ENCODE peak calls at places on chromosomes 16 and 17, in six cellular contexts. B is IMR-90, D is SK-N-SH, R is H1, Z is H9, X is fibroblast of lung. Y is an unnamed sample.
A peak's percentile ranks its signal among the peaks of the same experiment; 100 is the strongest.

GRCh38 chr17:17849147-17849820 is 12.5 kb upstream of the SREBF1 start:
- DNase-seq in D (no peak), B (no peak), X (peak; percentile 53), R (no peak), Z (no peak), Y (peak; percentile 40)

GRCh38 chr16:17205279-17206139 is 265.3 kb downstream of the XYLT1 start:
- DNase-seq in R (no peak), Z (peak; percentile 48), B (peak; percentile 87), X (peak; percentile 47), D (no peak), Y (peak; percentile 53)

GRCh38 chr17:19876524-19877161 is 8.9 kb upstream of the ULK2 start:
- DNase-seq in R (no peak), B (no peak), Z (no peak), D (no peak), X (no peak), Y (no peak)

GRCh38 chr16:27935076-27935475 is 128.4 kb downstream of the GSG1L start:
- DNase-seq in X (no peak), Z (no peak), B (no peak), R (no peak), D (no peak), Y (no peak)

GRCh38 chr17:29110372-29110757 is 67.4 kb downstream of the PIPOX start:
- DNase-seq in X (no peak), Z (no peak), D (no peak), R (no peak), B (no peak), Y (no peak)

GRCh38 chr16:85465328-85466307 is 147.5 kb upstream of the GSE1 start:
- DNase-seq in B (peak; percentile 76), Z (no peak), X (peak; percentile 58), D (peak; percentile 90), R (no peak), Y (peak; percentile 53)

GRCh38 chr16:84584678-84585077 is 33.2 kb downstream of the COTL1 start:
- DNase-seq in X (no peak), B (no peak), Z (no peak), R (no peak), D (no peak), Y (no peak)

GRCh38 chr17:32504166-32504990 is 17.6 kb downstream of the CDK5R1 start:
- DNase-seq in R (no peak), X (no peak), Z (no peak), B (no peak), D (no peak), Y (peak; percentile 31)

GRCh38 chr17:42249681-42250446 is 26.3 kb downstream of the STAT5B start:
- DNase-seq in X (no peak), R (no peak), B (no peak), Z (no peak), D (no peak), Y (no peak)

GRCh38 chr17:72846399-72846798 is 246.1 kb downstream of the SLC39A11 start:
- DNase-seq in D (no peak), Z (no peak), R (no peak), B (no peak), X (no peak), Y (no peak)

GRCh38 chr16:27640277-27640600 is 90.3 kb downstream of the KATNIP start:
- DNase-seq in R (peak; percentile 17), B (no peak), Z (peak; percentile 68), D (no peak), X (no peak), Y (no peak)

GRCh38 chr17:18129041-18129502 is 20.5 kb downstream of the MYO15A start:
- DNase-seq in R (no peak), Z (no peak), X (peak; percentile 72), B (peak; percentile 68), D (no peak), Y (peak; percentile 8)

GRCh38 chr17:74864866-74865395 is 5.2 kb upstream of the GRIN2C start:
- DNase-seq in X (peak; percentile 57), B (peak; percentile 57), Z (peak; percentile 86), R (no peak), D (peak; percentile 93), Y (no peak)

GRCh38 chr17:48970224-48970623 is 1.8 kb upstream of the GIP start:
- DNase-seq in D (peak; percentile 34), B (no peak), X (no peak), Z (no peak), R (no peak), Y (no peak)

GRCh38 chr17:81383504-81384421 is 11.5 kb upstream of the BAHCC1 start:
- DNase-seq in B (no peak), X (no peak), R (no peak), Z (no peak), D (no peak), Y (no peak)

GRCh38 chr17:40351185-40352043 is 13.1 kb downstream of the GJD3 start:
- DNase-seq in R (no peak), D (peak; percentile 87), Z (no peak), X (no peak), B (no peak), Y (no peak)

GRCh38 chr16:66604376-66605176 is at the start of gene CMTM3:
- DNase-seq in R (no peak), B (peak; percentile 45), X (peak; percentile 58), D (peak; percentile 98), Z (peak; percentile 86), Y (peak; percentile 27)

GRCh38 chr16:23857901-23858300 is 22.1 kb downstream of the PRKCB start:
- DNase-seq in B (no peak), Z (no peak), D (no peak), X (no peak), R (no peak), Y (no peak)

GRCh38 chr16:68444058-68444657 is 4.2 kb downstream of the SMPD3 start:
- DNase-seq in B (peak; percentile 21), R (no peak), X (peak; percentile 28), Z (peak; percentile 76), D (no peak), Y (peak; percentile 14)

GRCh38 chr17:30093463-30094147 is 23.0 kb upstream of the NSRP1 start:
- DNase-seq in B (peak; percentile 58), X (peak; percentile 61), R (no peak), D (peak; percentile 76), Z (peak; percentile 81), Y (no peak)

GRCh38 chr16:49649013-49649785 is 206.7 kb downstream of the ZNF423 start:
- DNase-seq in B (no peak), R (no peak), Z (no peak), X (peak; percentile 33), D (no peak), Y (peak; percentile 81)

GRCh38 chr17:8175795-8176196 is 384 bp downstream of the TMEM107 start:
- DNase-seq in D (no peak), Z (no peak), B (no peak), R (no peak), X (no peak), Y (no peak)

GRCh38 chr16:12626411-12626810 is 177.3 kb downstream of the CPPED1 start:
- DNase-seq in B (no peak), Z (no peak), R (no peak), D (no peak), X (no peak), Y (no peak)

GRCh38 chr16:57245472-57246113 is 534 bp downstream of the ARL2BP start:
- DNase-seq in D (peak; percentile 62), Z (no peak), B (no peak), X (peak; percentile 8), R (no peak), Y (no peak)

GRCh38 chr16:4610011-4611005 is 4.4 kb downstream of the UBALD1 start:
- DNase-seq in R (no peak), D (peak; percentile 40), B (no peak), Z (no peak), X (no peak), Y (no peak)

GRCh38 chr17:10844667-10845387 is 6.9 kb upstream of the PIRT start:
- DNase-seq in R (peak; percentile 46), Z (peak; percentile 90), X (peak; percentile 66), B (peak; percentile 53), D (peak; percentile 84), Y (peak; percentile 28)

GRCh38 chr16:50265260-50265659 is 1.1 kb upstream of the ADCY7 start:
- DNase-seq in R (no peak), B (peak; percentile 12), X (no peak), Z (no peak), D (peak; percentile 62), Y (no peak)

GRCh38 chr16:371729-372521 is 1.6 kb upstream of the MRPL28 start:
- DNase-seq in B (no peak), D (no peak), Z (no peak), R (no peak), X (no peak), Y (no peak)
- H3K4me2 ChIP-seq in B (no peak overlapping the region), D (no peak overlapping the region), Z (no peak overlapping the region), R (no peak overlapping the region), X (no peak overlapping the region), Y (no peak overlapping the region)

GRCh38 chr16:1681032-1681431 is 3.0 kb downstream of the JPT2 start:
- DNase-seq in X (no peak), Z (no peak), B (no peak), R (no peak), D (no peak), Y (no peak)
- H3K9ac ChIP-seq in X (no peak overlapping the region), Z (no peak overlapping the region), B (no peak overlapping the region), R (no peak overlapping the region), D (no peak overlapping the region), Y (peak overlapping the region; percentile 50)

DNA sequence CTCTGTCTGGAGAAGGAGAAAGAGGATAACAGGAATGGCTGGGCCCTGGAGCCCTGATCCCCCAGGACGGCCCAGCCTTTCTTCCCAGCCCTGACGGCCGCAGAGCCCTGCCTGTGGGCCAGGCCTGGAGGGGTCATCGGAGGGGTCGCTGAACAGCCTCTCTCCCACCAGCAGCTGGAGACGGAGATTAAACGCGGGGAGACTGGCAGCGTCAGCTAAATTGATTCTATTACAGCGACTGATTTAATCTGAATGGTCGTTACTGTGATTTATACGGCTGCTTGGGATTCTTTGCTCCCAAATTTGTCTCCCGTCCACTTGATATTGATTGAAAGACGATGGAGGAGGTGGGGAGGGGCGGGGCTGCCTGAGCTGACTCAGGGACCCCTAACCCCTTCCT is 7.1 kb upstream of the CDH15 start:
- DNase-seq in B (no peak), R (no peak), D (peak; percentile 80), Z (no peak), X (no peak), Y (no peak)
- H3K4me2 ChIP-seq in B (no peak overlapping the region), R (no peak overlapping the region), D (no peak overlapping the region), Z (no peak overlapping the region), X (no peak overlapping the region), Y (no peak overlapping the region)

DNA sequence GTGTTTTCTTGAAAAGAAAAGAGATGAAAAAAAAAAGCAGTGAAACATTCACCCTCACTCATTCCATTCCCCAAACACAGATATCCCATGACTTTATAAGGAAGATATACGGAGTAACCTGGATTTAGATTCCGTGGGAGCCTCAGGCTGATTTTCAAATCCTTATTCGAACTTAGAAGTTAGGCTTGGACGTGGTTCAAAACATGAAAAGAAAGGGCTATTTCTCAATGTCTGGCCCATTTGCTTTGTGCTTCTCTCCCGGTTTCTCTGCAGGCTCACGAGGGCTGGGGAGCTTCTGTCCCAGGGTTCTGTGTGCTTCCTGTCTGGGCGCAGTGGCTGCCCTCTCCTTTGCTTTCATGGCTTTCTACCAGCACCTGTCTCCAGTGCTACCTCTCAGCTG is 33.9 kb downstream of the CUEDC1 start:
- DNase-seq in Z (no peak), D (no peak), R (no peak), B (peak; percentile 59), X (peak; percentile 58), Y (peak; percentile 52)
- H3K9ac ChIP-seq in Z (no peak overlapping the region), D (no peak overlapping the region), R (no peak overlapping the region), B (peak overlapping the region; percentile 57), X (no peak overlapping the region), Y (no peak overlapping the region)

Y was measured in astrocyte.